ENCODE peak calls at places on chromosomes 5 and 9, in eight cellular contexts. F, W, P, E, G, B, I and S are unnamed samples.

GRCh38 chr9:4507731-4508130 is 17.5 kb downstream of the SLC1A1 start:
- DNase-seq in F (no peak), W (no peak), P (no peak), E (no peak), G (no peak), B (no peak), I (no peak), S (no peak)

GRCh38 chr5:140642718-140643117 is 3.5 kb downstream of the TMCO6 start:
- DNase-seq in F (peak), W (peak), P (no peak), E (no peak), G (no peak), B (no peak), I (no peak), S (no peak)

GRCh38 chr5:53601570-53601969 is 41.1 kb downstream of the NDUFS4 start:
- DNase-seq in F (peak), W (peak), P (no peak), E (no peak), G (no peak), B (no peak), I (no peak), S (no peak)

GRCh38 chr9:92066131-92066530 is 49.1 kb downstream of the SPTLC1 start:
- DNase-seq in F (no peak), W (no peak), P (no peak), E (no peak), G (no peak), B (no peak), I (no peak), S (no peak)

GRCh38 chr5:65512170-65512937 is 30.6 kb upstream of the ADAMTS6 start:
- DNase-seq in F (no peak), W (peak), P (no peak), E (no peak), G (no peak), B (no peak), I (no peak), S (no peak)

GRCh38 chr5:6080930-6081726 is 297.2 kb downstream of the MED10 start:
- DNase-seq in F (no peak), W (no peak), P (no peak), E (no peak), G (no peak), B (no peak), I (no peak), S (no peak)

GRCh38 chr9:109883623-109884022 is 103.6 kb downstream of the PALM2AKAP2 start:
- DNase-seq in F (no peak), W (no peak), P (no peak), E (no peak), G (no peak), B (no peak), I (no peak), S (no peak)

GRCh38 chr9:109063765-109064164 is 50.5 kb upstream of the CTNNAL1 start:
- DNase-seq in F (no peak), W (peak), P (no peak), E (no peak), G (no peak), B (no peak), I (no peak), S (no peak)

GRCh38 chr5:36692791-36693763 is 86.7 kb downstream of the SLC1A3 start:
- DNase-seq in F (peak), W (peak), P (peak), E (peak), G (peak), B (peak), I (peak), S (peak)

GRCh38 chr5:107515521-107515920 is 155.2 kb downstream of the EFNA5 start:
- DNase-seq in F (no peak), W (no peak), P (no peak), E (no peak), G (no peak), B (no peak), I (no peak), S (no peak)

GRCh38 chr9:10026585-10026984 is 586.2 kb downstream of the PTPRD start:
- DNase-seq in F (no peak), W (no peak), P (no peak), E (no peak), G (no peak), B (no peak), I (no peak), S (no peak)

GRCh38 chr9:120571443-120572257 is 8.3 kb downstream of the CDK5RAP2 start:
- DNase-seq in F (peak), W (peak), P (no peak), E (peak), G (no peak), B (no peak), I (no peak), S (no peak)

GRCh38 chr5:135097390-135097789 is 63.4 kb upstream of the PITX1 start:
- DNase-seq in F (no peak), W (no peak), P (no peak), E (no peak), G (no peak), B (no peak), I (no peak), S (no peak)

GRCh38 chr5:96616801-96617200 is 45.4 kb upstream of the CAST start:
- DNase-seq in F (no peak), W (no peak), P (no peak), E (no peak), G (no peak), B (no peak), I (no peak), S (no peak)

GRCh38 chr5:36367524-36367923 is 65.8 kb upstream of the RANBP3L start:
- DNase-seq in F (peak), W (peak), P (no peak), E (no peak), G (no peak), B (no peak), I (no peak), S (no peak)

GRCh38 chr5:14348142-14348541 is 205.0 kb downstream of the TRIO start:
- DNase-seq in F (no peak), W (peak), P (no peak), E (no peak), G (no peak), B (no peak), I (no peak), S (no peak)

GRCh38 chr9:20618361-20618799 is 3.9 kb downstream of the MLLT3 start:
- DNase-seq in F (peak), W (peak), P (no peak), E (no peak), G (no peak), B (no peak), I (no peak), S (no peak)

GRCh38 chr9:35220659-35221338 is 59.0 kb downstream of the UNC13B start:
- DNase-seq in F (no peak), W (no peak), P (no peak), E (no peak), G (no peak), B (no peak), I (no peak), S (no peak)

GRCh38 chr5:42131081-42131480 is 206.0 kb downstream of the FBXO4 start:
- DNase-seq in F (no peak), W (no peak), P (no peak), E (no peak), G (no peak), B (no peak), I (no peak), S (no peak)

GRCh38 chr9:94743035-94743954 is 16.8 kb downstream of the AOPEP start:
- DNase-seq in F (peak), W (peak), P (no peak), E (no peak), G (no peak), B (no peak), I (no peak), S (no peak)

GRCh38 chr5:127210082-127210481 is 80.5 kb upstream of the MEGF10 start:
- DNase-seq in F (no peak), W (no peak), P (no peak), E (no peak), G (no peak), B (no peak), I (no peak), S (no peak)

GRCh38 chr9:109976328-109976702 is 196.3 kb downstream of the PALM2AKAP2 start:
- DNase-seq in F (no peak), W (no peak), P (no peak), E (no peak), G (no peak), B (no peak), I (no peak), S (no peak)

GRCh38 chr5:93572101-93572772 is 8.8 kb downstream of the NR2F1-AS1 start:
- DNase-seq in F (peak), W (no peak), P (no peak), E (no peak), G (no peak), B (no peak), I (peak), S (no peak)

GRCh38 chr9:116990592-116990991 is 303.5 kb downstream of the TRIM32 start:
- DNase-seq in F (no peak), W (no peak), P (no peak), E (no peak), G (no peak), B (no peak), I (no peak), S (no peak)

GRCh38 chr9:133341369-133342082 is 5.5 kb upstream of the SURF6 start:
- DNase-seq in F (no peak), W (no peak), P (no peak), E (peak), G (peak), B (no peak), I (no peak), S (no peak)

GRCh38 chr5:93294184-93294583 is 286.8 kb downstream of the NR2F1-AS1 start:
- DNase-seq in F (no peak), W (peak), P (no peak), E (no peak), G (no peak), B (no peak), I (no peak), S (no peak)

GRCh38 chr9:104091708-104092107 is 2.4 kb upstream of the SMC2 start:
- DNase-seq in F (peak), W (peak), P (no peak), E (peak), G (no peak), B (peak), I (peak), S (peak)
- TF ChIP-seq CTCF in F (peak), W (peak), P (no peak), E (no peak), G (peak), B (peak), I (no peak), S (no peak)

DNA sequence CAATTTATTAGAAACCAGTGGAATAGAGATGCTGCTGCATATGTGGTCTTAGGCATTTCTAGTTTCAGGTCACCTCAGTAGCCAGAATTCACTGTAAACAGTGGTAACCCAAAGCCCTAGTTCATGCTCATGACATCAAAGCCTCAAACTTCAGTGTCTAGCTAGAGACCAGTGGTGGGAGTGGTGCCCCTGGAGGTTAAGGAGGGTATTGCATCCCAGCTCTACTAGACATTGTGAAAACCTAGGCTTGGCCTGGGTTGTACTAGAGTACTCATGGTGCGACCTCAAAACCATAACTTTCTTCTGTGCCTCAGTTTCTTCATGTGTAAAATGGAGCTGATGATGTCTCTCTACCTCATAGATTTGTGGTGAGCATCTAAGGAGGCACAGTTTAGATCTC is 18.8 kb downstream of the COL5A1 start:
- DNase-seq in F (peak), W (no peak), P (no peak), E (peak), G (no peak), B (peak), I (no peak), S (no peak)
- TF ChIP-seq CTCF in F (peak), W (peak), P (peak), E (peak), G (peak), B (peak), I (peak), S (no peak)

GRCh38 chr9:6822696-6823095 is 64.9 kb downstream of the KDM4C start:
- DNase-seq in F (no peak), W (no peak), P (no peak), E (no peak), G (no peak), B (no peak), I (no peak), S (no peak)
- TF ChIP-seq CTCF in F (no peak), W (no peak), P (no peak), E (no peak), G (no peak), B (no peak), I (no peak), S (no peak)

GRCh38 chr9:1058826-1059225 is 8.7 kb downstream of the DMRT2 start:
- DNase-seq in F (no peak), W (no peak), P (no peak), E (no peak), G (no peak), B (no peak), I (no peak), S (no peak)
- TF ChIP-seq CTCF in F (no peak), W (no peak), P (no peak), E (no peak), G (no peak), B (no peak), I (no peak), S (no peak)

GRCh38 chr9:29285818-29286217 is 1712.5 kb upstream of the C9orf72 start:
- DNase-seq in F (peak), W (no peak), P (no peak), E (no peak), G (no peak), B (no peak), I (no peak), S (no peak)
- TF ChIP-seq CTCF in F (no peak), W (no peak), P (no peak), E (no peak), G (no peak), B (peak), I (no peak), S (peak)

DNA sequence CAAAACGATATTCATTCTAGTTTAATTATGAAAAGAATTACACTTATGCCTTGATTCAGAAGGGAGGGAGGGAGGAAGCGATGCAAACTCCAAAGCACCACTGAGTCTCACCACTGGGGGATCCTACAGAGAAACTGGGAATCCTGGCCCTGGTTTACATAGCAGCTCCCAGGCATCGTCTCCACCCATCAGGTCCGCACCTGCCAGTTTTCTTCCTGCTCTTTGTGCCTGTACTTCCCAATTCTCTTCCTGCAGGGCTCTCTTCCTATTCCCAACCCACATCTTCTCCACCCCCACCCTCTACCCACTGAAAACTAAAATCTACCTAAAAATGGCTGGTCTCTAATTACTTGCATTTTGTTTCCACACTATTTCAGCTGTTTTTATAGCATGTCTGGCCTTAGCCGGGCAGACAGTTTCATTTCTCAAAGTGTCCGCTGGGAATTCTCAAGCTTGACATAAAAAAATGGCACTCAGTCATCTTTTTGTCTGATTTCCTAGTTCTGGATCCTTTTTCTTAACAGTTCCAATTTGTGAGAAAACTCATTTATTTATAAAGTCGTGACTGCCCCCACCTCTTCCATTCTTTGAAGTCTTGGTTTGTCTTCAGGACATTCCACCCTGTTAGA is 1.6 kb upstream of the TNIP1 start:
- DNase-seq in F (peak), W (peak), P (peak), E (no peak), G (no peak), B (no peak), I (no peak), S (no peak)
- TF ChIP-seq CTCF in F (peak), W (peak), P (peak), E (no peak), G (peak), B (peak), I (peak), S (no peak)